ENCODE peak calls at places on chromosome 1, in five cellular contexts. C is type B pancreatic cell, B is thoracic aorta, Y is neural crest cell, M is GM06990. D is an unnamed sample.

GRCh38 chr1:71908871-71909390 is 373.4 kb downstream of the NEGR1 start:
- DNase-seq in C (no peak), B (no peak), Y (no peak), M (no peak), D (no peak)

GRCh38 chr1:16918371-16918770 is 3.4 kb upstream of the CROCC start:
- DNase-seq in C (no peak), B (no peak), Y (no peak), M (no peak), D (no peak)

GRCh38 chr1:39575191-39576015 is 1.2 kb downstream of the PABPC4 start:
- DNase-seq in C (no peak), B (no peak), Y (peak; percentile 22), M (no peak), D (no peak)

GRCh38 chr1:203306970-203307541 is 1.7 kb downstream of the BTG2 start:
- DNase-seq in C (no peak), B (no peak), Y (no peak), M (peak; percentile 64), D (no peak)

GRCh38 chr1:228306275-228307217 is 98.7 kb downstream of the OBSCN start:
- DNase-seq in C (peak; percentile 64), B (no peak), Y (no peak), M (no peak), D (peak; percentile 80)

GRCh38 chr1:156705321-156705917 is at the start of gene CRABP2:
- DNase-seq in C (no peak), B (no peak), Y (no peak), M (no peak), D (no peak)

GRCh38 chr1:202615501-202616354 is 94.5 kb downstream of the SYT2 start:
- DNase-seq in C (no peak), B (no peak), Y (no peak), M (peak; percentile 61), D (peak; percentile 88)

GRCh38 chr1:192654607-192655389 is 18.9 kb downstream of the RGS13 start:
- DNase-seq in C (no peak), B (no peak), Y (no peak), M (no peak), D (no peak)

GRCh38 chr1:236144446-236145150 is 2.3 kb downstream of the GPR137B start:
- DNase-seq in C (no peak), B (no peak), Y (no peak), M (no peak), D (no peak)

GRCh38 chr1:209106237-209106741 is 477.2 kb upstream of the CAMK1G start:
- DNase-seq in C (no peak), B (no peak), Y (no peak), M (peak; percentile 24), D (no peak)

GRCh38 chr1:234863596-234863995 is 253.6 kb upstream of the IRF2BP2 start:
- DNase-seq in C (no peak), B (no peak), Y (no peak), M (no peak), D (no peak)

GRCh38 chr1:245322673-245323072 is 167.9 kb downstream of the KIF26B start:
- DNase-seq in C (no peak), B (no peak), Y (no peak), M (no peak), D (no peak)
- TF ChIP-seq CTCF in C (no peak), B (no peak), Y (no peak), M (no peak), D (peak; percentile 7)

DNA sequence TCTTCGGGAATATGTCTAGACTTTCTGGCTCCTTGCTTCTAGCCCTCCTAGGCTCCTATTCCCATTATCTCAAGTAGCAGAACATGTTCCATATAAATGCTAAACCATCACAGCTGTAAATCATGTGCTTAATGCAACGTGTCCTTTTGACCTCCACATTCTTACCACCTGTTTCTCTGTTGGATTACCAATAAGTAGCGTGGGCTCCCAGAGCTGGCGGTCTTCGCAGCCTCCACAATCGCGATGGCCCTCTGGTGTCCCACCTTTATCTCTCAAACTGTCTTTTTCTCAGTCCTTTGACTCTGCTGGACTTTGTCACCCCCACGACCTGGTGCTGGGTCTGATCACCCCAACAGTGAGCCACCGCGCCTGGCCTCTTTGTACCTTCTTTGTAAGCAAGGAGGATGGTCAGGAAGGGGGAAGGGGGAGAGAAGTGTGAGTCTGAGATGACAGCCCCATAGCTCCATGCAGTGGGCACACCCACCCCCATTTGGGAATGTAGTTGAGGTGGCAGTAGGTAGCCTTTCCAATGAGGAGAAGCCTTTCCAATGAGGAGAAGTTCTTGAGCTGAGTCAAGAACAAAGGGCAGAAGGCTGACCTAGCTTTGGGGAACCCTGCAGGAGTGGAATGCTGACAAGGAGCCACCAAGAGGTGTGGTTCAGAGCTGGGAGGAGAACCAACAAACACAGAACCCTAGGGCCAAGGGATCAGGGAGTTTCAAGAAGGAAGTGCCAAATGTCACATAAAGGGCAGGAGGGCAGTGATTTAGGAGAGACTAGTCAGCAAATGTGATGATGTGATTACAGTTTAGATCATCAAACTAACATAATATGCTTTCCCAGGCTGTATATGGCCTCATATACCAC is 14.2 kb downstream of the TRAF5 start:
- DNase-seq in C (no peak), B (no peak), Y (no peak), M (no peak), D (peak; percentile 68)
- TF ChIP-seq CTCF in C (no peak), B (no peak), Y (no peak), M (no peak), D (no peak)

DNA sequence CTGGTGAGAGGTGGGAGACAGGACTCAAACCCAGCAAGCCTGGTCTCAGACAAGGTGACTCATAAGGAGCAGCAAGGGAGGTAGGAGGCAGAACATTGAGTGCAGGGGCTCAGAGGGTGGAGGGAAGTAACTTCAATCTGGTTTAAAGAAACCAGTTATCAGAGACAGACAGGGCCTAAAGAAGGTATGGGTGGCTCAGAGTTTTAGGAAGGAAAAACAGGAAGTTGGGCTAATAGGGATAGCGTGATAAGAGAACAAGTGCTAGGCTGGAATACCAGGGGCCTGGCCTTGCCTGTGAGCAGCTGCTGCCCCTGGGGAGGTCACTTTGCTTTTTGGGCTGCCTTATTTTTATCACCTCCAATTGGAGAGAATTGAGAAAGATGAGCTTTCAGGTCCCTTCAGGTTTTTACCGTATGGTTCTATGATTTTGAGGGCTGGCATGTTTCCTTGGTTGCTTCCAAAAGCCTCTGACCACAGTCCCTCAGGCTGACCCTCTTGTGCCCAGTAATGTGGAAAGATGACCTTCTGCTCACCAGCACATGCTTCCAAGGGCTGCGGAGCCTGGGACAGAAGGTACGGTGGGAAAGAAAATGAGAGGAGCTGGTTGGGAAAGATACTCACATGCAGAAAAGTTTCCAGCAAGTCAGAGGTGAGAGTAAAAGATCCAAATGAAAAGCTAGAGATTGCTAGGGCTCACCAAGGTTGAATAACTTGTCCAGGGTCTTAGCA is 77.0 kb downstream of the DDR2 start:
- DNase-seq in C (no peak), B (no peak), Y (no peak), M (no peak), D (no peak)
- TF ChIP-seq CTCF in C (no peak), B (no peak), Y (no peak), M (no peak), D (no peak)

DNA sequence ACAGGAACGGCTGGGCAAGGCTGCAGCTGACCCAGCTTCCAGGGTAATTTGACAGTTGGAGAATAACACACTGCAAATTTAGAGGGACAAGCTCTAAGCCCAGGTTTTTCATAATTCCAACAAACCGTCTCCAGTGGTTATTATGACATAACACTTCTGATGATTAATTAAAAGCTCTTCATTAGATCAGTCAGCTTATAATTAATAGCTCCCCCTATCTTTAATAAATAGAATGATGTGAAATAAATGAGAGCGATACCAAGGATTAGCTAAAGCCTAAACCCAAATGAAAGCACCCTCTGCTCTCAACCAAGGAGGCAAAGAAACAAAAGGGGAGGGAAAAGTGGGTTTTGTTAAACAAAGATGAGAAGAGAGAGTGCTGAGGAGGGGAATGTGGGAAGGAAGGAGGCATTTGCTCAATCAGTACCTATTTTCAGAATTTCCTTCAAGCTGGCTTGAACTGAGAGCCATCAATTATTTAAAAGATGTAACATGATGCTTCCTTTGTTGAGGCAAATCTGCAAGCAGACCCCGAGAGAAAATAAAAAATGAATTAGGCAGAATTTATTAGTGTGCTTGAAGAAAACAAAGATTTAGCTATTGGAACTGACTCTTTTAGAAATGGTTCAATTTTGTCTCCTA is 221.8 kb upstream of the ESRRG start:
- DNase-seq in C (no peak), B (no peak), Y (no peak), M (no peak), D (no peak)
- TF ChIP-seq CTCF in C (no peak), B (no peak), Y (no peak), M (no peak), D (no peak)

DNA sequence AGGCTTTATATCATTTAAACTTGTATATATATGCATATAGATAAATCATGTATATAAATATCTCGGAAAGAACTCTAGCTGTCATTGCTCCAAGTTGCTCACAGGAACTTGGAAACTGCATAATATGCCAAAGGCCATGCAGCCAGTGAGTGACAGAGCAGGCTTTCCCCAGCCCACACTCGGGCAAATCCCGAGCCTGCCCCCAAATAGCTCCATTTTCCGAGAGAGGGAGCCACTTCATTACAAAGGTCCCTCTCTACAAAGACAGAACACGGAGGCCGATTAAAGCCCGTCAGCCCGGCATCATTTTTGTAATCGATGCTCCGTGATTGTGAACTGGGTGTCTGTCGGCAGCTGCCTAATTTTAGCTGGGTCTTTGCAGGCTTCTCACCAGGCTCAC is 663.8 kb downstream of the PTPRU start:
- DNase-seq in C (no peak), B (no peak), Y (no peak), M (no peak), D (no peak)
- TF ChIP-seq CTCF in C (no peak), B (no peak), Y (no peak), M (no peak), D (no peak)